ENCODE peak calls at places on chromosomes 13 and 19, in seven cellular contexts. One of them, this sample, is unnamed. For H3K4me1, the result is how much of the 10 kb centered on the place peaks cover.

GRCh38 chr19:5340637-5341447 is at the start of gene PTPRS:
- DNase-seq in body of pancreas: peak
- DNase-seq in A549: peak
- DNase-seq in upper lobe of left lung: peak
- DNase-seq in Peyer's patch: peak
- DNase-seq in transverse colon: peak
- DNase-seq in stomach: peak
- DNase-seq in this sample: peak

GRCh38 chr13:109747524-109747923 is 38.9 kb downstream of the IRS2 start:
- DNase-seq in Peyer's patch: no peak
- DNase-seq in upper lobe of left lung: no peak
- DNase-seq in A549: no peak
- DNase-seq in transverse colon: no peak
- DNase-seq in stomach: no peak
- DNase-seq in body of pancreas: no peak
- DNase-seq in this sample: no peak

GRCh38 chr19:39516270-39516669 is 1.3 kb downstream of the SELENOV start:
- DNase-seq in Peyer's patch: no peak
- DNase-seq in stomach: no peak
- DNase-seq in transverse colon: no peak
- DNase-seq in A549: no peak
- DNase-seq in body of pancreas: no peak
- DNase-seq in upper lobe of left lung: no peak
- DNase-seq in this sample: peak

GRCh38 chr13:95403349-95404140 is 102.3 kb upstream of the ABCC4 start:
- DNase-seq in upper lobe of left lung: no peak
- DNase-seq in transverse colon: no peak
- DNase-seq in A549: no peak
- DNase-seq in stomach: no peak
- DNase-seq in Peyer's patch: no peak
- DNase-seq in body of pancreas: no peak
- DNase-seq in this sample: peak

GRCh38 chr13:108944760-108945159 is 315.3 kb downstream of the MYO16 start:
- DNase-seq in Peyer's patch: no peak
- DNase-seq in A549: peak
- DNase-seq in stomach: no peak
- DNase-seq in transverse colon: no peak
- DNase-seq in body of pancreas: no peak
- DNase-seq in upper lobe of left lung: no peak
- DNase-seq in this sample: no peak

GRCh38 chr19:1785310-1785709 is 26.8 kb downstream of the ATP8B3 start:
- DNase-seq in upper lobe of left lung: peak
- DNase-seq in transverse colon: no peak
- DNase-seq in stomach: no peak
- DNase-seq in body of pancreas: no peak
- DNase-seq in Peyer's patch: no peak
- DNase-seq in A549: no peak
- DNase-seq in this sample: no peak

GRCh38 chr19:50414850-50415660 is 3.7 kb upstream of the SPIB start:
- DNase-seq in body of pancreas: peak
- DNase-seq in A549: peak
- DNase-seq in transverse colon: peak
- DNase-seq in stomach: peak
- DNase-seq in Peyer's patch: peak
- DNase-seq in upper lobe of left lung: peak
- DNase-seq in this sample: peak

GRCh38 chr13:113887700-113888201 is 23.9 kb upstream of the GAS6 start:
- DNase-seq in stomach: peak
- DNase-seq in A549: no peak
- DNase-seq in Peyer's patch: no peak
- DNase-seq in body of pancreas: no peak
- DNase-seq in transverse colon: no peak
- DNase-seq in upper lobe of left lung: no peak
- DNase-seq in this sample: peak

GRCh38 chr13:30033681-30034447 is 183.4 kb upstream of the UBL3 start:
- DNase-seq in body of pancreas: no peak
- DNase-seq in transverse colon: no peak
- DNase-seq in A549: peak
- DNase-seq in Peyer's patch: no peak
- DNase-seq in stomach: no peak
- DNase-seq in upper lobe of left lung: no peak
- DNase-seq in this sample: no peak

GRCh38 chr13:110129539-110130186 is 177.3 kb downstream of the COL4A1 start:
- DNase-seq in upper lobe of left lung: peak
- DNase-seq in body of pancreas: no peak
- DNase-seq in A549: no peak
- DNase-seq in transverse colon: no peak
- DNase-seq in stomach: no peak
- DNase-seq in Peyer's patch: no peak
- DNase-seq in this sample: no peak

GRCh38 chr13:71587778-71588177 is 279.2 kb downstream of the DACH1 start:
- DNase-seq in stomach: no peak
- DNase-seq in body of pancreas: no peak
- DNase-seq in transverse colon: no peak
- DNase-seq in A549: no peak
- DNase-seq in Peyer's patch: no peak
- DNase-seq in upper lobe of left lung: no peak
- DNase-seq in this sample: no peak

GRCh38 chr13:50998326-50998725 is 88.7 kb downstream of the RNASEH2B start:
- DNase-seq in stomach: no peak
- DNase-seq in transverse colon: no peak
- DNase-seq in Peyer's patch: no peak
- DNase-seq in upper lobe of left lung: no peak
- DNase-seq in body of pancreas: no peak
- DNase-seq in A549: no peak
- DNase-seq in this sample: no peak

GRCh38 chr13:51781246-51782022 is 22.5 kb downstream of the DHRS12 start:
- DNase-seq in Peyer's patch: no peak
- DNase-seq in A549: peak
- DNase-seq in upper lobe of left lung: no peak
- DNase-seq in transverse colon: no peak
- DNase-seq in stomach: peak
- DNase-seq in body of pancreas: peak
- DNase-seq in this sample: peak

GRCh38 chr13:88552966-88553365 is 881.8 kb downstream of the SLITRK5 start:
- DNase-seq in Peyer's patch: no peak
- DNase-seq in upper lobe of left lung: no peak
- DNase-seq in transverse colon: no peak
- DNase-seq in A549: no peak
- DNase-seq in stomach: no peak
- DNase-seq in body of pancreas: no peak
- DNase-seq in this sample: no peak

GRCh38 chr19:19381007-19381926 is 24.2 kb upstream of the GATAD2A start:
- DNase-seq in A549: no peak
- DNase-seq in transverse colon: peak
- DNase-seq in Peyer's patch: no peak
- DNase-seq in stomach: peak
- DNase-seq in body of pancreas: peak
- DNase-seq in upper lobe of left lung: no peak
- DNase-seq in this sample: no peak
- H3K27ac ChIP-seq in A549: no peak
- H3K27ac ChIP-seq in transverse colon: peak
- H3K27ac ChIP-seq in Peyer's patch: no peak
- H3K27ac ChIP-seq in stomach: peak
- H3K27ac ChIP-seq in body of pancreas: peak
- H3K27ac ChIP-seq in upper lobe of left lung: peak
- H3K27ac ChIP-seq in this sample: no peak

DNA sequence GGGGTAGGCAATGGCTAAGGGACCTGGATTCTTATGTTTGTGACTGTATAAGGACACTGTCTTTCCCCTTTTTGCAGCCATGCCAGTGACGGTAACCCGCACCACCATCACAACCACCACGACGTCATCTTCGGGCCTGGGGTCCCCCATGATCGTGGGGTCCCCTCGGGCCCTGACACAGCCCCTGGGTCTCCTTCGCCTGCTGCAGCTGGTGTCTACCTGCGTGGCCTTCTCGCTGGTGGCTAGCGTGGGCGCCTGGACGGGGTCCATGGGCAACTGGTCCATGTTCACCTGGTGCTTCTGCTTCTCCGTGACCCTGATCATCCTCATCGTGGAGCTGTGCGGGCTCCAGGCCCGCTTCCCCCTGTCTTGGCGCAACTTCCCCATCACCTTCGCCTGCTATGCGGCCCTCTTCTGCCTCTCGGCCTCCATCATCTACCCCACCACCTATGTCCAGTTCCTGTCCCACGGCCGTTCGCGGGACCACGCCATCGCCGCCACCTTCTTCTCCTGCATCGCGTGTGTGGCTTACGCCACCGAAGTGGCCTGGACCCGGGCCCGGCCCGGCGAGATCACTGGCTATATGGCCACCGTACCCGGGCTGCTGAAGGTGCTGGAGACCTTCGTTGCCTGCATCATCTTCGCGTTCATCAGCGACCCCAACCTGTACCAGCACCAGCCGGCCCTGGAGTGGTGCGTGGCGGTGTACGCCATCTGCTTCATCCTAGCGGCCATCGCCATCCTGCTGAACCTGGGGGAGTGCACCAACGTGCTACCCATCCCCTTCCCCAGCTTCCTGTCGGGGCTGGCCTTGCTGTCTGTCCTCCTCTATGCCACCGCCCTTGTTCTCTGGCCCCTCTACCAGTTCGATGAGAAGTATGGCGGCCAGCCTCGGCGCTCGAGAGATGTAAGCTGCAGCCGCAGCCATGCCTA is 6.0 kb downstream of the MYADM start:
- DNase-seq in transverse colon: no peak
- DNase-seq in body of pancreas: no peak
- DNase-seq in stomach: no peak
- DNase-seq in upper lobe of left lung: peak
- DNase-seq in A549: no peak
- DNase-seq in Peyer's patch: no peak
- DNase-seq in this sample: no peak
- H3K4me1 ChIP-seq in transverse colon: half or more
- H3K4me1 ChIP-seq in body of pancreas: under half
- H3K4me1 ChIP-seq in stomach: half or more
- H3K4me1 ChIP-seq in upper lobe of left lung: under half
- H3K4me1 ChIP-seq in A549: under half
- H3K4me1 ChIP-seq in Peyer's patch: under half
- H3K4me1 ChIP-seq in this sample: under half

GRCh38 chr19:58279042-58279924 is 528 bp downstream of the ZNF8 start:
- DNase-seq in transverse colon: peak
- DNase-seq in body of pancreas: peak
- DNase-seq in stomach: peak
- DNase-seq in Peyer's patch: peak
- DNase-seq in A549: peak
- DNase-seq in upper lobe of left lung: peak
- DNase-seq in this sample: peak
- TF ChIP-seq POLR2A in transverse colon: no peak
- TF ChIP-seq POLR2A in body of pancreas: no peak
- TF ChIP-seq POLR2A in stomach: no peak
- TF ChIP-seq POLR2A in Peyer's patch: no peak
- TF ChIP-seq POLR2A in A549: peak
- TF ChIP-seq POLR2A in upper lobe of left lung: no peak
- TF ChIP-seq POLR2A in this sample: no peak

DNA sequence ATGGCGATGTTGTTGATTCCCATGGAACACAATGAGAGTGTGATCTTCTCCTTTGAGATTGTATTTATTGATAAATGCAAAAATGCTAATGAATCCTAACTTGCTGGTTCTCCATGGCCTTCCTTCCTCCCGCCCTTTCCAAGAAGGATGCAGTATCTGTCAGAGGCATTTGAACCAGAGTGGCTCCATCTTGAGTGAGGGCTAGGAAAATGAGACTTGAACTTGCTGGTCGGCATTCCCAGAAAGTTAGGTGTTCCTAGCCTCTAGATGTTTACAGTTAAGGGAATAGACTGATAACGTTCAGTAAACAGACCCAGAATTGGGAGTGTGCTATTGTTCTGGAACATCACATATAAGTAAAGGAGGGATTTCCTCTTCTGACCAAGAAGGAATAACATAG is 44.2 kb upstream of the PSG2 start:
- DNase-seq in stomach: no peak
- DNase-seq in A549: no peak
- DNase-seq in body of pancreas: no peak
- DNase-seq in upper lobe of left lung: no peak
- DNase-seq in Peyer's patch: no peak
- DNase-seq in transverse colon: no peak
- DNase-seq in this sample: no peak
- H3K27ac ChIP-seq in stomach: no peak
- H3K27ac ChIP-seq in A549: peak
- H3K27ac ChIP-seq in body of pancreas: no peak
- H3K27ac ChIP-seq in upper lobe of left lung: no peak
- H3K27ac ChIP-seq in Peyer's patch: no peak
- H3K27ac ChIP-seq in transverse colon: no peak
- H3K27ac ChIP-seq in this sample: no peak

GRCh38 chr19:38277549-38277948 is 13.2 kb downstream of the SPINT2 start:
- DNase-seq in Peyer's patch: no peak
- DNase-seq in transverse colon: no peak
- DNase-seq in stomach: no peak
- DNase-seq in A549: no peak
- DNase-seq in body of pancreas: no peak
- DNase-seq in upper lobe of left lung: no peak
- DNase-seq in this sample: no peak

GRCh38 chr19:38277969-38278680 is 13.8 kb downstream of the SPINT2 start:
- DNase-seq in upper lobe of left lung: no peak
- DNase-seq in transverse colon: no peak
- DNase-seq in stomach: peak
- DNase-seq in Peyer's patch: no peak
- DNase-seq in A549: no peak
- DNase-seq in body of pancreas: peak
- DNase-seq in this sample: peak

GRCh38 chr19:38278751-38279150 is 14.4 kb downstream of the SPINT2 start:
- DNase-seq in Peyer's patch: no peak
- DNase-seq in A549: no peak
- DNase-seq in upper lobe of left lung: no peak
- DNase-seq in body of pancreas: no peak
- DNase-seq in stomach: no peak
- DNase-seq in transverse colon: no peak
- DNase-seq in this sample: no peak

GRCh38 chr19:38281820-38282566 is 17.6 kb downstream of the SPINT2 start:
- DNase-seq in transverse colon: no peak
- DNase-seq in body of pancreas: no peak
- DNase-seq in stomach: no peak
- DNase-seq in Peyer's patch: no peak
- DNase-seq in upper lobe of left lung: no peak
- DNase-seq in A549: no peak
- DNase-seq in this sample: no peak

GRCh38 chr19:38280030-38280921 is 15.9 kb downstream of the SPINT2 start:
- DNase-seq in transverse colon: no peak
- DNase-seq in stomach: no peak
- DNase-seq in upper lobe of left lung: no peak
- DNase-seq in Peyer's patch: no peak
- DNase-seq in A549: no peak
- DNase-seq in body of pancreas: no peak
- DNase-seq in this sample: no peak
- H3K4me1 ChIP-seq in transverse colon: under half
- H3K4me1 ChIP-seq in stomach: half or more
- H3K4me1 ChIP-seq in upper lobe of left lung: half or more
- H3K4me1 ChIP-seq in Peyer's patch: under half
- H3K4me1 ChIP-seq in A549: under half
- H3K4me1 ChIP-seq in body of pancreas: half or more
- H3K4me1 ChIP-seq in this sample: half or more

This sample was measured in thyroid gland.